ENCODE peak calls at places on chromosomes 6 and 20, in seven cellular contexts. One of them, this sample, is unnamed.

GRCh38 chr6:13913226-13914001 is 11.3 kb upstream of the RNF182 start:
- DNase-seq in cardiac muscle cell: no peak
- DNase-seq in OCI-LY7: no peak
- DNase-seq in IMR-90: no peak
- DNase-seq in kidney epithelial cell: no peak
- DNase-seq in tibial nerve: no peak
- DNase-seq in HFFc6: no peak
- DNase-seq in this sample: no peak

GRCh38 chr6:139483082-139483481 is 108.6 kb upstream of the CITED2 start:
- DNase-seq in cardiac muscle cell: no peak
- DNase-seq in OCI-LY7: no peak
- DNase-seq in IMR-90: no peak
- DNase-seq in kidney epithelial cell: no peak
- DNase-seq in tibial nerve: no peak
- DNase-seq in HFFc6: no peak
- DNase-seq in this sample: no peak

GRCh38 chr6:106560966-106561740 is 68.1 kb downstream of the RTN4IP1 start:
- DNase-seq in cardiac muscle cell: no peak
- DNase-seq in OCI-LY7: no peak
- DNase-seq in IMR-90: peak
- DNase-seq in kidney epithelial cell: no peak
- DNase-seq in tibial nerve: no peak
- DNase-seq in HFFc6: peak
- DNase-seq in this sample: peak

GRCh38 chr6:84074988-84075781 is 41.6 kb downstream of the MRAP2 start:
- DNase-seq in cardiac muscle cell: no peak
- DNase-seq in OCI-LY7: no peak
- DNase-seq in IMR-90: peak
- DNase-seq in kidney epithelial cell: no peak
- DNase-seq in tibial nerve: no peak
- DNase-seq in HFFc6: no peak
- DNase-seq in this sample: peak

GRCh38 chr6:128327890-128328289 is 192.5 kb downstream of the PTPRK start:
- DNase-seq in cardiac muscle cell: peak
- DNase-seq in OCI-LY7: peak
- DNase-seq in IMR-90: peak
- DNase-seq in kidney epithelial cell: no peak
- DNase-seq in tibial nerve: no peak
- DNase-seq in HFFc6: peak
- DNase-seq in this sample: peak

GRCh38 chr6:36053878-36054277 is 26.3 kb downstream of the MAPK14 start:
- DNase-seq in cardiac muscle cell: no peak
- DNase-seq in OCI-LY7: no peak
- DNase-seq in IMR-90: no peak
- DNase-seq in kidney epithelial cell: no peak
- DNase-seq in tibial nerve: no peak
- DNase-seq in HFFc6: no peak
- DNase-seq in this sample: no peak

GRCh38 chr20:6053776-6054688 is at the start of gene LRRN4:
- DNase-seq in cardiac muscle cell: peak
- DNase-seq in OCI-LY7: no peak
- DNase-seq in IMR-90: peak
- DNase-seq in kidney epithelial cell: peak
- DNase-seq in tibial nerve: no peak
- DNase-seq in HFFc6: no peak
- DNase-seq in this sample: peak

GRCh38 chr6:21023210-21023609 is 489.0 kb downstream of the CDKAL1 start:
- DNase-seq in cardiac muscle cell: no peak
- DNase-seq in OCI-LY7: no peak
- DNase-seq in IMR-90: no peak
- DNase-seq in kidney epithelial cell: no peak
- DNase-seq in tibial nerve: no peak
- DNase-seq in HFFc6: no peak
- DNase-seq in this sample: no peak

GRCh38 chr20:34365765-34366213 is 2.7 kb downstream of the ITCH start:
- DNase-seq in cardiac muscle cell: no peak
- DNase-seq in OCI-LY7: peak
- DNase-seq in IMR-90: no peak
- DNase-seq in kidney epithelial cell: no peak
- DNase-seq in tibial nerve: no peak
- DNase-seq in HFFc6: no peak
- DNase-seq in this sample: no peak

GRCh38 chr20:49615401-49616153 is 47.6 kb upstream of the PTGIS start:
- DNase-seq in cardiac muscle cell: no peak
- DNase-seq in OCI-LY7: no peak
- DNase-seq in IMR-90: no peak
- DNase-seq in kidney epithelial cell: no peak
- DNase-seq in tibial nerve: no peak
- DNase-seq in HFFc6: peak
- DNase-seq in this sample: no peak

GRCh38 chr20:47028487-47028886 is 133.8 kb downstream of the EYA2 start:
- DNase-seq in cardiac muscle cell: no peak
- DNase-seq in OCI-LY7: no peak
- DNase-seq in IMR-90: no peak
- DNase-seq in kidney epithelial cell: no peak
- DNase-seq in tibial nerve: no peak
- DNase-seq in HFFc6: no peak
- DNase-seq in this sample: no peak

GRCh38 chr20:47029845-47030244 is 135.2 kb downstream of the EYA2 start:
- DNase-seq in cardiac muscle cell: no peak
- DNase-seq in OCI-LY7: no peak
- DNase-seq in IMR-90: no peak
- DNase-seq in kidney epithelial cell: no peak
- DNase-seq in tibial nerve: no peak
- DNase-seq in HFFc6: no peak
- DNase-seq in this sample: no peak

GRCh38 chr20:47024461-47024937 is 129.9 kb downstream of the EYA2 start:
- DNase-seq in cardiac muscle cell: no peak
- DNase-seq in OCI-LY7: no peak
- DNase-seq in IMR-90: peak
- DNase-seq in kidney epithelial cell: no peak
- DNase-seq in tibial nerve: no peak
- DNase-seq in HFFc6: no peak
- DNase-seq in this sample: no peak

GRCh38 chr20:47027456-47027855 is 132.8 kb downstream of the EYA2 start:
- DNase-seq in cardiac muscle cell: no peak
- DNase-seq in OCI-LY7: no peak
- DNase-seq in IMR-90: no peak
- DNase-seq in kidney epithelial cell: no peak
- DNase-seq in tibial nerve: no peak
- DNase-seq in HFFc6: no peak
- DNase-seq in this sample: no peak

DNA sequence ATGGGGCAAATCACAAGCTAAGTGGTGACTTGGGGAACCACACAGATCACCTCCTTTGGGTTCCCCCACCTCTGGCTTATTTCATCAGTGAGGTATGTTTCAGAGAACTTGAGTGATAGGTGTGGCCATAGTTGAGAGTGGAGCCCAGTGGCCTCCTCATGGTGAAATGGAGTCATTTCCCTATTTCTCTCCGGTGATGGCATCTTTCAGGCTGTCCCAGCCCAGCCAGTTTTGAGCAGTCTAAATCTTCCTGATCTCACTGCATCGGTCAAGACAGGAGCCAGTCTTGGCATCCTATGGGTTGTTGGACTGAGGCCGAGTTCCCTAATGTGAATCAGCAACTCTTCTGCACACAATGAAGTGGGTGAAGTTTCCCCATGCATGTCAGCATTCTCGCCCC is 132.4 kb downstream of the EYA2 start:
- DNase-seq in cardiac muscle cell: no peak
- DNase-seq in OCI-LY7: no peak
- DNase-seq in IMR-90: no peak
- DNase-seq in kidney epithelial cell: no peak
- DNase-seq in tibial nerve: no peak
- DNase-seq in HFFc6: no peak
- DNase-seq in this sample: no peak
- TF ChIP-seq CTCF in cardiac muscle cell: no peak
- TF ChIP-seq CTCF in OCI-LY7: no peak
- TF ChIP-seq CTCF in IMR-90: no peak
- TF ChIP-seq CTCF in kidney epithelial cell: no peak
- TF ChIP-seq CTCF in tibial nerve: no peak
- TF ChIP-seq CTCF in HFFc6: no peak
- TF ChIP-seq CTCF in this sample: no peak

GRCh38 chr6:69820438-69820837 is 23.6 kb upstream of the LMBRD1 start:
- DNase-seq in cardiac muscle cell: no peak
- DNase-seq in OCI-LY7: no peak
- DNase-seq in IMR-90: no peak
- DNase-seq in kidney epithelial cell: no peak
- DNase-seq in tibial nerve: no peak
- DNase-seq in HFFc6: no peak
- DNase-seq in this sample: no peak
- TF ChIP-seq CTCF in cardiac muscle cell: no peak
- TF ChIP-seq CTCF in OCI-LY7: no peak
- TF ChIP-seq CTCF in IMR-90: no peak
- TF ChIP-seq CTCF in kidney epithelial cell: no peak
- TF ChIP-seq CTCF in tibial nerve: no peak
- TF ChIP-seq CTCF in HFFc6: no peak
- TF ChIP-seq CTCF in this sample: no peak

GRCh38 chr6:33477864-33478263 is 23.5 kb downstream of the ZBTB9 start:
- DNase-seq in cardiac muscle cell: no peak
- DNase-seq in OCI-LY7: no peak
- DNase-seq in IMR-90: no peak
- DNase-seq in kidney epithelial cell: no peak
- DNase-seq in tibial nerve: no peak
- DNase-seq in HFFc6: no peak
- DNase-seq in this sample: no peak

GRCh38 chr6:33483678-33484077 is 29.3 kb downstream of the ZBTB9 start:
- DNase-seq in cardiac muscle cell: no peak
- DNase-seq in OCI-LY7: no peak
- DNase-seq in IMR-90: no peak
- DNase-seq in kidney epithelial cell: no peak
- DNase-seq in tibial nerve: no peak
- DNase-seq in HFFc6: no peak
- DNase-seq in this sample: no peak

DNA sequence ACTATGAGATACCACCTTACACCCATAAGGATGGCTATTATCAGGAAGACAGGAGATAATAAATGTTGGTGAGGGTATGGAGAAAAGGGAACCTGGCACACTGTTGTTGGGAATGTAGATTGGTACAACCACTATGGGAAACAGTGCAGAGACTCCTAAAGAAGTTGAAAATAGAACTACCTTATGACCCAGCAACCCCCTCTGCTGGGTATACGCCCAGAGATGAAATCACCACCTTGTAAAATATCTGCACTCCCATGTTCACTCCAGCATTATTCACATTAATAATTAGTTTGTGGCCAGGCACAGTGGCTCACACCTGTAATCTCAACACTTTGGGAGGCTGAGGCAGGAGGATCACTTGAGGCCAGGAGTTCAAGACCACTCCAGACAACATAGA is 26.8 kb downstream of the ZBTB9 start:
- DNase-seq in cardiac muscle cell: no peak
- DNase-seq in OCI-LY7: no peak
- DNase-seq in IMR-90: no peak
- DNase-seq in kidney epithelial cell: no peak
- DNase-seq in tibial nerve: no peak
- DNase-seq in HFFc6: no peak
- DNase-seq in this sample: no peak
- TF ChIP-seq CTCF in cardiac muscle cell: no peak
- TF ChIP-seq CTCF in OCI-LY7: no peak
- TF ChIP-seq CTCF in IMR-90: no peak
- TF ChIP-seq CTCF in kidney epithelial cell: no peak
- TF ChIP-seq CTCF in tibial nerve: no peak
- TF ChIP-seq CTCF in HFFc6: no peak
- TF ChIP-seq CTCF in this sample: no peak

GRCh38 chr6:7479801-7480266 is 61.6 kb upstream of the DSP start:
- DNase-seq in cardiac muscle cell: peak
- DNase-seq in OCI-LY7: no peak
- DNase-seq in IMR-90: peak
- DNase-seq in kidney epithelial cell: peak
- DNase-seq in tibial nerve: peak
- DNase-seq in HFFc6: peak
- DNase-seq in this sample: peak

GRCh38 chr6:7471171-7471570 is 70.3 kb upstream of the DSP start:
- DNase-seq in cardiac muscle cell: no peak
- DNase-seq in OCI-LY7: no peak
- DNase-seq in IMR-90: no peak
- DNase-seq in kidney epithelial cell: no peak
- DNase-seq in tibial nerve: no peak
- DNase-seq in HFFc6: no peak
- DNase-seq in this sample: no peak

GRCh38 chr6:7473805-7474329 is 67.6 kb upstream of the DSP start:
- DNase-seq in cardiac muscle cell: no peak
- DNase-seq in OCI-LY7: no peak
- DNase-seq in IMR-90: no peak
- DNase-seq in kidney epithelial cell: no peak
- DNase-seq in tibial nerve: no peak
- DNase-seq in HFFc6: no peak
- DNase-seq in this sample: no peak

GRCh38 chr6:7469696-7470095 is 71.8 kb upstream of the DSP start:
- DNase-seq in cardiac muscle cell: no peak
- DNase-seq in OCI-LY7: no peak
- DNase-seq in IMR-90: peak
- DNase-seq in kidney epithelial cell: no peak
- DNase-seq in tibial nerve: no peak
- DNase-seq in HFFc6: no peak
- DNase-seq in this sample: peak

GRCh38 chr6:7475081-7475480 is 66.4 kb upstream of the DSP start:
- DNase-seq in cardiac muscle cell: no peak
- DNase-seq in OCI-LY7: no peak
- DNase-seq in IMR-90: no peak
- DNase-seq in kidney epithelial cell: no peak
- DNase-seq in tibial nerve: no peak
- DNase-seq in HFFc6: no peak
- DNase-seq in this sample: no peak
- TF ChIP-seq CTCF in cardiac muscle cell: no peak
- TF ChIP-seq CTCF in OCI-LY7: no peak
- TF ChIP-seq CTCF in IMR-90: no peak
- TF ChIP-seq CTCF in kidney epithelial cell: no peak
- TF ChIP-seq CTCF in tibial nerve: no peak
- TF ChIP-seq CTCF in HFFc6: no peak
- TF ChIP-seq CTCF in this sample: no peak

DNA sequence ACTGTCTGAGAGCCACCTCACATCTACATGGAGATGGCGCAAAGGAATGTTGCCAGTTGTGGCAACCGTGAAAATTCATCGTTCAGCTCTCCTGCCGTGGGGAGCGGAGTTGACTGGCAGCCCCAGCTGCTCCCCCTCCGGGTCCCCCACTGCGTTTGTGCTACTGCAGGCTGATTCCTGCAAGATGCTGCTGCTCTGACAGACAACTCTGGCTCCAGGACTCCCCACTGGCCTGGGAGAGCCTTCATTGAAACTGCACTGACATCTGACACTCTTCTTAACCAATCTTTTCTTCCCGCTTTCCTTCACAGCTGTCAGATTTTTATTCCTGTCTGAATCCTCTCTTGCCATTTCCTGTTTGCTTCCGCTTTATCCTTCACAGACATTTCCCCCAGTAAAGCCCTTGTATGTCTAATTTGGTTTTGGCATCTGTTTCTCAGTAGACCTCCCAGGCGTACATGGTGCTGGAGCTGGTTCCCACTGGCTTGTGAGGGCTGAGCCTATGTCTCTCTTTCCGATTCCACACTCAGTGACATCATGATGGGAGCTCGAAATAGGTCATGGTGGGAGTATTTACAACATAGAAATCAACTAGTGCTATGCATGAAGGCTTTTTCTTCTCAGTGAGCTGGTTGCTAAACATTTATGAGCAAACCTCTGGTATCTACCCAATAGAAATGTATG is 9.5 kb upstream of the ATRN start:
- DNase-seq in cardiac muscle cell: no peak
- DNase-seq in OCI-LY7: no peak
- DNase-seq in IMR-90: peak
- DNase-seq in kidney epithelial cell: no peak
- DNase-seq in tibial nerve: no peak
- DNase-seq in HFFc6: no peak
- DNase-seq in this sample: peak
- TF ChIP-seq CTCF in cardiac muscle cell: no peak
- TF ChIP-seq CTCF in OCI-LY7: no peak
- TF ChIP-seq CTCF in IMR-90: no peak
- TF ChIP-seq CTCF in kidney epithelial cell: no peak
- TF ChIP-seq CTCF in tibial nerve: no peak
- TF ChIP-seq CTCF in HFFc6: no peak
- TF ChIP-seq CTCF in this sample: no peak

GRCh38 chr6:154414021-154414813 is 57.6 kb upstream of the IPCEF1 start:
- DNase-seq in cardiac muscle cell: no peak
- DNase-seq in OCI-LY7: no peak
- DNase-seq in IMR-90: peak
- DNase-seq in kidney epithelial cell: peak
- DNase-seq in tibial nerve: no peak
- DNase-seq in HFFc6: peak
- DNase-seq in this sample: no peak
- TF ChIP-seq CTCF in cardiac muscle cell: no peak
- TF ChIP-seq CTCF in OCI-LY7: no peak
- TF ChIP-seq CTCF in IMR-90: no peak
- TF ChIP-seq CTCF in kidney epithelial cell: no peak
- TF ChIP-seq CTCF in tibial nerve: no peak
- TF ChIP-seq CTCF in HFFc6: no peak
- TF ChIP-seq CTCF in this sample: no peak

This sample was measured in fibroblast of pulmonary artery.